ENCODE peak calls at places on chromosomes 7 and 10, in ten cellular contexts. One of them, this sample, is unnamed.

GRCh38 chr10:110495731-110496552 is 1.8 kb upstream of the DUSP5 start:
- DNase-seq in cerebellum: peak; percentile 71
- DNase-seq in iris pigment epithelial cell: peak; percentile 99
- DNase-seq in SHP77 treated with DMSO at 0.1 percent for 48 hours: no peak
- DNase-seq in stimulated activated CD4-positive, alpha-beta T cell treated with anti-CD3 and anti-CD28 coated beads, Interleukin-1b, Interleukin-23, amount 100 ng/mL, for 1 hour: no peak
- DNase-seq in Caki2: peak; percentile 95
- DNase-seq in activated effector memory CD4-positive, alpha-beta T cell treated with anti-CD3 and anti-CD28 coated beads, Interleukin-2, amount 50 U/mL, for 16 hours: peak; percentile 89
- DNase-seq in globus pallidus: no peak
- DNase-seq in EL: peak; percentile 97
- DNase-seq in stimulated activated naive CD8-positive, alpha-beta T cell treated with anti-CD3 and anti-CD28 coated beads, Interleukin-15, Interleukin-2, amounts not matched to agents 100 U/mL and 50 U/mL, for 24 hours: peak; percentile 68
- DNase-seq in this sample: no peak

GRCh38 chr7:71173955-71174354 is 42.0 kb downstream of the GALNT17 start:
- DNase-seq in cerebellum: peak; percentile 61
- DNase-seq in iris pigment epithelial cell: no peak
- DNase-seq in SHP77 treated with DMSO at 0.1 percent for 48 hours: no peak
- DNase-seq in stimulated activated CD4-positive, alpha-beta T cell treated with anti-CD3 and anti-CD28 coated beads, Interleukin-1b, Interleukin-23, amount 100 ng/mL, for 1 hour: no peak
- DNase-seq in Caki2: no peak
- DNase-seq in activated effector memory CD4-positive, alpha-beta T cell treated with anti-CD3 and anti-CD28 coated beads, Interleukin-2, amount 50 U/mL, for 16 hours: no peak
- DNase-seq in globus pallidus: no peak
- DNase-seq in EL: no peak
- DNase-seq in stimulated activated naive CD8-positive, alpha-beta T cell treated with anti-CD3 and anti-CD28 coated beads, Interleukin-15, Interleukin-2, amounts not matched to agents 100 U/mL and 50 U/mL, for 24 hours: no peak
- DNase-seq in this sample: no peak

GRCh38 chr7:55538538-55538937 is 33.8 kb downstream of the VOPP1 start:
- DNase-seq in cerebellum: no peak
- DNase-seq in iris pigment epithelial cell: peak; percentile 98
- DNase-seq in SHP77 treated with DMSO at 0.1 percent for 48 hours: no peak
- DNase-seq in stimulated activated CD4-positive, alpha-beta T cell treated with anti-CD3 and anti-CD28 coated beads, Interleukin-1b, Interleukin-23, amount 100 ng/mL, for 1 hour: no peak
- DNase-seq in Caki2: no peak
- DNase-seq in activated effector memory CD4-positive, alpha-beta T cell treated with anti-CD3 and anti-CD28 coated beads, Interleukin-2, amount 50 U/mL, for 16 hours: no peak
- DNase-seq in globus pallidus: no peak
- DNase-seq in EL: peak; percentile 92
- DNase-seq in stimulated activated naive CD8-positive, alpha-beta T cell treated with anti-CD3 and anti-CD28 coated beads, Interleukin-15, Interleukin-2, amounts not matched to agents 100 U/mL and 50 U/mL, for 24 hours: no peak
- DNase-seq in this sample: no peak

GRCh38 chr10:32077896-32078295 is 21.7 kb upstream of the KIF5B start:
- DNase-seq in cerebellum: no peak
- DNase-seq in iris pigment epithelial cell: peak; percentile 49
- DNase-seq in SHP77 treated with DMSO at 0.1 percent for 48 hours: no peak
- DNase-seq in stimulated activated CD4-positive, alpha-beta T cell treated with anti-CD3 and anti-CD28 coated beads, Interleukin-1b, Interleukin-23, amount 100 ng/mL, for 1 hour: no peak
- DNase-seq in Caki2: no peak
- DNase-seq in activated effector memory CD4-positive, alpha-beta T cell treated with anti-CD3 and anti-CD28 coated beads, Interleukin-2, amount 50 U/mL, for 16 hours: no peak
- DNase-seq in globus pallidus: no peak
- DNase-seq in EL: peak; percentile 89
- DNase-seq in stimulated activated naive CD8-positive, alpha-beta T cell treated with anti-CD3 and anti-CD28 coated beads, Interleukin-15, Interleukin-2, amounts not matched to agents 100 U/mL and 50 U/mL, for 24 hours: no peak
- DNase-seq in this sample: no peak

GRCh38 chr10:31123946-31124345 is 92.3 kb upstream of the ZNF438 start:
- DNase-seq in cerebellum: no peak
- DNase-seq in iris pigment epithelial cell: no peak
- DNase-seq in SHP77 treated with DMSO at 0.1 percent for 48 hours: no peak
- DNase-seq in stimulated activated CD4-positive, alpha-beta T cell treated with anti-CD3 and anti-CD28 coated beads, Interleukin-1b, Interleukin-23, amount 100 ng/mL, for 1 hour: no peak
- DNase-seq in Caki2: no peak
- DNase-seq in activated effector memory CD4-positive, alpha-beta T cell treated with anti-CD3 and anti-CD28 coated beads, Interleukin-2, amount 50 U/mL, for 16 hours: no peak
- DNase-seq in globus pallidus: no peak
- DNase-seq in EL: no peak
- DNase-seq in stimulated activated naive CD8-positive, alpha-beta T cell treated with anti-CD3 and anti-CD28 coated beads, Interleukin-15, Interleukin-2, amounts not matched to agents 100 U/mL and 50 U/mL, for 24 hours: no peak
- DNase-seq in this sample: no peak

GRCh38 chr7:129146237-129146979 is 1.9 kb downstream of the TSPAN33 start:
- DNase-seq in cerebellum: no peak
- DNase-seq in iris pigment epithelial cell: no peak
- DNase-seq in SHP77 treated with DMSO at 0.1 percent for 48 hours: no peak
- DNase-seq in stimulated activated CD4-positive, alpha-beta T cell treated with anti-CD3 and anti-CD28 coated beads, Interleukin-1b, Interleukin-23, amount 100 ng/mL, for 1 hour: no peak
- DNase-seq in Caki2: no peak
- DNase-seq in activated effector memory CD4-positive, alpha-beta T cell treated with anti-CD3 and anti-CD28 coated beads, Interleukin-2, amount 50 U/mL, for 16 hours: no peak
- DNase-seq in globus pallidus: no peak
- DNase-seq in EL: no peak
- DNase-seq in stimulated activated naive CD8-positive, alpha-beta T cell treated with anti-CD3 and anti-CD28 coated beads, Interleukin-15, Interleukin-2, amounts not matched to agents 100 U/mL and 50 U/mL, for 24 hours: no peak
- DNase-seq in this sample: no peak

GRCh38 chr10:110918633-110919348 is at the start of gene BBIP1:
- DNase-seq in cerebellum: peak; percentile 78
- DNase-seq in iris pigment epithelial cell: peak; percentile 100
- DNase-seq in SHP77 treated with DMSO at 0.1 percent for 48 hours: peak; percentile 98
- DNase-seq in stimulated activated CD4-positive, alpha-beta T cell treated with anti-CD3 and anti-CD28 coated beads, Interleukin-1b, Interleukin-23, amount 100 ng/mL, for 1 hour: no peak
- DNase-seq in Caki2: peak; percentile 100
- DNase-seq in activated effector memory CD4-positive, alpha-beta T cell treated with anti-CD3 and anti-CD28 coated beads, Interleukin-2, amount 50 U/mL, for 16 hours: no peak
- DNase-seq in globus pallidus: peak; percentile 100
- DNase-seq in EL: peak; percentile 100
- DNase-seq in stimulated activated naive CD8-positive, alpha-beta T cell treated with anti-CD3 and anti-CD28 coated beads, Interleukin-15, Interleukin-2, amounts not matched to agents 100 U/mL and 50 U/mL, for 24 hours: no peak
- DNase-seq in this sample: no peak

GRCh38 chr10:90985301-90985700 is 64.4 kb upstream of the ANKRD1 start:
- DNase-seq in cerebellum: no peak
- DNase-seq in iris pigment epithelial cell: no peak
- DNase-seq in SHP77 treated with DMSO at 0.1 percent for 48 hours: no peak
- DNase-seq in stimulated activated CD4-positive, alpha-beta T cell treated with anti-CD3 and anti-CD28 coated beads, Interleukin-1b, Interleukin-23, amount 100 ng/mL, for 1 hour: no peak
- DNase-seq in Caki2: no peak
- DNase-seq in activated effector memory CD4-positive, alpha-beta T cell treated with anti-CD3 and anti-CD28 coated beads, Interleukin-2, amount 50 U/mL, for 16 hours: no peak
- DNase-seq in globus pallidus: no peak
- DNase-seq in EL: no peak
- DNase-seq in stimulated activated naive CD8-positive, alpha-beta T cell treated with anti-CD3 and anti-CD28 coated beads, Interleukin-15, Interleukin-2, amounts not matched to agents 100 U/mL and 50 U/mL, for 24 hours: no peak
- DNase-seq in this sample: no peak

GRCh38 chr10:116683061-116683601 is 59.2 kb downstream of the HSPA12A start:
- DNase-seq in cerebellum: no peak
- DNase-seq in iris pigment epithelial cell: no peak
- DNase-seq in SHP77 treated with DMSO at 0.1 percent for 48 hours: no peak
- DNase-seq in stimulated activated CD4-positive, alpha-beta T cell treated with anti-CD3 and anti-CD28 coated beads, Interleukin-1b, Interleukin-23, amount 100 ng/mL, for 1 hour: no peak
- DNase-seq in Caki2: peak; percentile 93
- DNase-seq in activated effector memory CD4-positive, alpha-beta T cell treated with anti-CD3 and anti-CD28 coated beads, Interleukin-2, amount 50 U/mL, for 16 hours: no peak
- DNase-seq in globus pallidus: no peak
- DNase-seq in EL: no peak
- DNase-seq in stimulated activated naive CD8-positive, alpha-beta T cell treated with anti-CD3 and anti-CD28 coated beads, Interleukin-15, Interleukin-2, amounts not matched to agents 100 U/mL and 50 U/mL, for 24 hours: no peak
- DNase-seq in this sample: no peak

GRCh38 chr10:110461088-110461487 is 36.6 kb upstream of the DUSP5 start:
- DNase-seq in cerebellum: no peak
- DNase-seq in iris pigment epithelial cell: no peak
- DNase-seq in SHP77 treated with DMSO at 0.1 percent for 48 hours: no peak
- DNase-seq in stimulated activated CD4-positive, alpha-beta T cell treated with anti-CD3 and anti-CD28 coated beads, Interleukin-1b, Interleukin-23, amount 100 ng/mL, for 1 hour: no peak
- DNase-seq in Caki2: no peak
- DNase-seq in activated effector memory CD4-positive, alpha-beta T cell treated with anti-CD3 and anti-CD28 coated beads, Interleukin-2, amount 50 U/mL, for 16 hours: no peak
- DNase-seq in globus pallidus: no peak
- DNase-seq in EL: no peak
- DNase-seq in stimulated activated naive CD8-positive, alpha-beta T cell treated with anti-CD3 and anti-CD28 coated beads, Interleukin-15, Interleukin-2, amounts not matched to agents 100 U/mL and 50 U/mL, for 24 hours: no peak
- DNase-seq in this sample: no peak

GRCh38 chr10:62744136-62744535 is 60.4 kb upstream of the ADO start:
- DNase-seq in cerebellum: no peak
- DNase-seq in iris pigment epithelial cell: peak; percentile 13
- DNase-seq in SHP77 treated with DMSO at 0.1 percent for 48 hours: no peak
- DNase-seq in stimulated activated CD4-positive, alpha-beta T cell treated with anti-CD3 and anti-CD28 coated beads, Interleukin-1b, Interleukin-23, amount 100 ng/mL, for 1 hour: no peak
- DNase-seq in Caki2: peak; percentile 17
- DNase-seq in activated effector memory CD4-positive, alpha-beta T cell treated with anti-CD3 and anti-CD28 coated beads, Interleukin-2, amount 50 U/mL, for 16 hours: no peak
- DNase-seq in globus pallidus: no peak
- DNase-seq in EL: peak; percentile 61
- DNase-seq in stimulated activated naive CD8-positive, alpha-beta T cell treated with anti-CD3 and anti-CD28 coated beads, Interleukin-15, Interleukin-2, amounts not matched to agents 100 U/mL and 50 U/mL, for 24 hours: no peak
- DNase-seq in this sample: no peak

GRCh38 chr10:114613237-114613979 is 44.7 kb downstream of the ABLIM1 start:
- DNase-seq in cerebellum: no peak
- DNase-seq in iris pigment epithelial cell: no peak
- DNase-seq in SHP77 treated with DMSO at 0.1 percent for 48 hours: no peak
- DNase-seq in stimulated activated CD4-positive, alpha-beta T cell treated with anti-CD3 and anti-CD28 coated beads, Interleukin-1b, Interleukin-23, amount 100 ng/mL, for 1 hour: no peak
- DNase-seq in Caki2: peak; percentile 76
- DNase-seq in activated effector memory CD4-positive, alpha-beta T cell treated with anti-CD3 and anti-CD28 coated beads, Interleukin-2, amount 50 U/mL, for 16 hours: no peak
- DNase-seq in globus pallidus: no peak
- DNase-seq in EL: no peak
- DNase-seq in stimulated activated naive CD8-positive, alpha-beta T cell treated with anti-CD3 and anti-CD28 coated beads, Interleukin-15, Interleukin-2, amounts not matched to agents 100 U/mL and 50 U/mL, for 24 hours: no peak
- DNase-seq in this sample: peak; percentile 39

GRCh38 chr7:114255404-114255841 is 159.2 kb upstream of the FOXP2 start:
- DNase-seq in cerebellum: no peak
- DNase-seq in iris pigment epithelial cell: no peak
- DNase-seq in SHP77 treated with DMSO at 0.1 percent for 48 hours: no peak
- DNase-seq in stimulated activated CD4-positive, alpha-beta T cell treated with anti-CD3 and anti-CD28 coated beads, Interleukin-1b, Interleukin-23, amount 100 ng/mL, for 1 hour: no peak
- DNase-seq in Caki2: peak; percentile 83
- DNase-seq in activated effector memory CD4-positive, alpha-beta T cell treated with anti-CD3 and anti-CD28 coated beads, Interleukin-2, amount 50 U/mL, for 16 hours: no peak
- DNase-seq in globus pallidus: no peak
- DNase-seq in EL: no peak
- DNase-seq in stimulated activated naive CD8-positive, alpha-beta T cell treated with anti-CD3 and anti-CD28 coated beads, Interleukin-15, Interleukin-2, amounts not matched to agents 100 U/mL and 50 U/mL, for 24 hours: no peak
- DNase-seq in this sample: no peak

GRCh38 chr7:43787771-43788170 is 29.3 kb downstream of the BLVRA start:
- DNase-seq in cerebellum: no peak
- DNase-seq in iris pigment epithelial cell: no peak
- DNase-seq in SHP77 treated with DMSO at 0.1 percent for 48 hours: no peak
- DNase-seq in stimulated activated CD4-positive, alpha-beta T cell treated with anti-CD3 and anti-CD28 coated beads, Interleukin-1b, Interleukin-23, amount 100 ng/mL, for 1 hour: no peak
- DNase-seq in Caki2: no peak
- DNase-seq in activated effector memory CD4-positive, alpha-beta T cell treated with anti-CD3 and anti-CD28 coated beads, Interleukin-2, amount 50 U/mL, for 16 hours: no peak
- DNase-seq in globus pallidus: no peak
- DNase-seq in EL: no peak
- DNase-seq in stimulated activated naive CD8-positive, alpha-beta T cell treated with anti-CD3 and anti-CD28 coated beads, Interleukin-15, Interleukin-2, amounts not matched to agents 100 U/mL and 50 U/mL, for 24 hours: no peak
- DNase-seq in this sample: no peak

GRCh38 chr10:59387951-59388431 is 25.6 kb upstream of the FAM13C start:
- DNase-seq in cerebellum: no peak
- DNase-seq in iris pigment epithelial cell: peak; percentile 87
- DNase-seq in SHP77 treated with DMSO at 0.1 percent for 48 hours: no peak
- DNase-seq in stimulated activated CD4-positive, alpha-beta T cell treated with anti-CD3 and anti-CD28 coated beads, Interleukin-1b, Interleukin-23, amount 100 ng/mL, for 1 hour: no peak
- DNase-seq in Caki2: peak; percentile 71
- DNase-seq in activated effector memory CD4-positive, alpha-beta T cell treated with anti-CD3 and anti-CD28 coated beads, Interleukin-2, amount 50 U/mL, for 16 hours: no peak
- DNase-seq in globus pallidus: no peak
- DNase-seq in EL: peak; percentile 91
- DNase-seq in stimulated activated naive CD8-positive, alpha-beta T cell treated with anti-CD3 and anti-CD28 coated beads, Interleukin-15, Interleukin-2, amounts not matched to agents 100 U/mL and 50 U/mL, for 24 hours: no peak
- DNase-seq in this sample: no peak

GRCh38 chr7:122304604-122304975 is at the start of gene FEZF1:
- DNase-seq in cerebellum: no peak
- DNase-seq in iris pigment epithelial cell: no peak
- DNase-seq in SHP77 treated with DMSO at 0.1 percent for 48 hours: no peak
- DNase-seq in stimulated activated CD4-positive, alpha-beta T cell treated with anti-CD3 and anti-CD28 coated beads, Interleukin-1b, Interleukin-23, amount 100 ng/mL, for 1 hour: no peak
- DNase-seq in Caki2: peak; percentile 46
- DNase-seq in activated effector memory CD4-positive, alpha-beta T cell treated with anti-CD3 and anti-CD28 coated beads, Interleukin-2, amount 50 U/mL, for 16 hours: no peak
- DNase-seq in globus pallidus: peak; percentile 55
- DNase-seq in EL: no peak
- DNase-seq in stimulated activated naive CD8-positive, alpha-beta T cell treated with anti-CD3 and anti-CD28 coated beads, Interleukin-15, Interleukin-2, amounts not matched to agents 100 U/mL and 50 U/mL, for 24 hours: no peak
- DNase-seq in this sample: no peak

GRCh38 chr7:50783304-50783703 is 608 bp upstream of the GRB10 start:
- DNase-seq in cerebellum: no peak
- DNase-seq in iris pigment epithelial cell: no peak
- DNase-seq in SHP77 treated with DMSO at 0.1 percent for 48 hours: no peak
- DNase-seq in stimulated activated CD4-positive, alpha-beta T cell treated with anti-CD3 and anti-CD28 coated beads, Interleukin-1b, Interleukin-23, amount 100 ng/mL, for 1 hour: no peak
- DNase-seq in Caki2: no peak
- DNase-seq in activated effector memory CD4-positive, alpha-beta T cell treated with anti-CD3 and anti-CD28 coated beads, Interleukin-2, amount 50 U/mL, for 16 hours: no peak
- DNase-seq in globus pallidus: no peak
- DNase-seq in EL: no peak
- DNase-seq in stimulated activated naive CD8-positive, alpha-beta T cell treated with anti-CD3 and anti-CD28 coated beads, Interleukin-15, Interleukin-2, amounts not matched to agents 100 U/mL and 50 U/mL, for 24 hours: no peak
- DNase-seq in this sample: no peak

GRCh38 chr10:132439424-132440163 is 42.6 kb downstream of the PWWP2B start:
- DNase-seq in cerebellum: no peak
- DNase-seq in iris pigment epithelial cell: no peak
- DNase-seq in SHP77 treated with DMSO at 0.1 percent for 48 hours: no peak
- DNase-seq in stimulated activated CD4-positive, alpha-beta T cell treated with anti-CD3 and anti-CD28 coated beads, Interleukin-1b, Interleukin-23, amount 100 ng/mL, for 1 hour: no peak
- DNase-seq in Caki2: no peak
- DNase-seq in activated effector memory CD4-positive, alpha-beta T cell treated with anti-CD3 and anti-CD28 coated beads, Interleukin-2, amount 50 U/mL, for 16 hours: no peak
- DNase-seq in globus pallidus: no peak
- DNase-seq in EL: no peak
- DNase-seq in stimulated activated naive CD8-positive, alpha-beta T cell treated with anti-CD3 and anti-CD28 coated beads, Interleukin-15, Interleukin-2, amounts not matched to agents 100 U/mL and 50 U/mL, for 24 hours: no peak
- DNase-seq in this sample: no peak

GRCh38 chr7:94344826-94345225 is 49.9 kb upstream of the COL1A2 start:
- DNase-seq in cerebellum: no peak
- DNase-seq in iris pigment epithelial cell: peak; percentile 79
- DNase-seq in SHP77 treated with DMSO at 0.1 percent for 48 hours: no peak
- DNase-seq in stimulated activated CD4-positive, alpha-beta T cell treated with anti-CD3 and anti-CD28 coated beads, Interleukin-1b, Interleukin-23, amount 100 ng/mL, for 1 hour: no peak
- DNase-seq in Caki2: no peak
- DNase-seq in activated effector memory CD4-positive, alpha-beta T cell treated with anti-CD3 and anti-CD28 coated beads, Interleukin-2, amount 50 U/mL, for 16 hours: no peak
- DNase-seq in globus pallidus: no peak
- DNase-seq in EL: peak; percentile 84
- DNase-seq in stimulated activated naive CD8-positive, alpha-beta T cell treated with anti-CD3 and anti-CD28 coated beads, Interleukin-15, Interleukin-2, amounts not matched to agents 100 U/mL and 50 U/mL, for 24 hours: no peak
- DNase-seq in this sample: no peak

GRCh38 chr7:38671901-38672559 is 40.9 kb upstream of the AMPH start:
- DNase-seq in cerebellum: no peak
- DNase-seq in iris pigment epithelial cell: no peak
- DNase-seq in SHP77 treated with DMSO at 0.1 percent for 48 hours: no peak
- DNase-seq in stimulated activated CD4-positive, alpha-beta T cell treated with anti-CD3 and anti-CD28 coated beads, Interleukin-1b, Interleukin-23, amount 100 ng/mL, for 1 hour: no peak
- DNase-seq in Caki2: no peak
- DNase-seq in activated effector memory CD4-positive, alpha-beta T cell treated with anti-CD3 and anti-CD28 coated beads, Interleukin-2, amount 50 U/mL, for 16 hours: no peak
- DNase-seq in globus pallidus: no peak
- DNase-seq in EL: no peak
- DNase-seq in stimulated activated naive CD8-positive, alpha-beta T cell treated with anti-CD3 and anti-CD28 coated beads, Interleukin-15, Interleukin-2, amounts not matched to agents 100 U/mL and 50 U/mL, for 24 hours: no peak
- DNase-seq in this sample: no peak

GRCh38 chr7:103093429-103093828 is 18.5 kb downstream of the ARMC10 start:
- DNase-seq in cerebellum: no peak
- DNase-seq in iris pigment epithelial cell: no peak
- DNase-seq in SHP77 treated with DMSO at 0.1 percent for 48 hours: no peak
- DNase-seq in stimulated activated CD4-positive, alpha-beta T cell treated with anti-CD3 and anti-CD28 coated beads, Interleukin-1b, Interleukin-23, amount 100 ng/mL, for 1 hour: no peak
- DNase-seq in Caki2: no peak
- DNase-seq in activated effector memory CD4-positive, alpha-beta T cell treated with anti-CD3 and anti-CD28 coated beads, Interleukin-2, amount 50 U/mL, for 16 hours: no peak
- DNase-seq in globus pallidus: no peak
- DNase-seq in EL: no peak
- DNase-seq in stimulated activated naive CD8-positive, alpha-beta T cell treated with anti-CD3 and anti-CD28 coated beads, Interleukin-15, Interleukin-2, amounts not matched to agents 100 U/mL and 50 U/mL, for 24 hours: no peak
- DNase-seq in this sample: no peak

GRCh38 chr7:32316831-32317230 is 173.3 kb downstream of the LSM5 start:
- DNase-seq in cerebellum: no peak
- DNase-seq in iris pigment epithelial cell: no peak
- DNase-seq in SHP77 treated with DMSO at 0.1 percent for 48 hours: no peak
- DNase-seq in stimulated activated CD4-positive, alpha-beta T cell treated with anti-CD3 and anti-CD28 coated beads, Interleukin-1b, Interleukin-23, amount 100 ng/mL, for 1 hour: no peak
- DNase-seq in Caki2: no peak
- DNase-seq in activated effector memory CD4-positive, alpha-beta T cell treated with anti-CD3 and anti-CD28 coated beads, Interleukin-2, amount 50 U/mL, for 16 hours: no peak
- DNase-seq in globus pallidus: no peak
- DNase-seq in EL: peak; percentile 21
- DNase-seq in stimulated activated naive CD8-positive, alpha-beta T cell treated with anti-CD3 and anti-CD28 coated beads, Interleukin-15, Interleukin-2, amounts not matched to agents 100 U/mL and 50 U/mL, for 24 hours: no peak
- DNase-seq in this sample: no peak

GRCh38 chr7:108239501-108240225 is 109.5 kb upstream of the LAMB4 start:
- DNase-seq in cerebellum: no peak
- DNase-seq in iris pigment epithelial cell: no peak
- DNase-seq in SHP77 treated with DMSO at 0.1 percent for 48 hours: no peak
- DNase-seq in stimulated activated CD4-positive, alpha-beta T cell treated with anti-CD3 and anti-CD28 coated beads, Interleukin-1b, Interleukin-23, amount 100 ng/mL, for 1 hour: no peak
- DNase-seq in Caki2: no peak
- DNase-seq in activated effector memory CD4-positive, alpha-beta T cell treated with anti-CD3 and anti-CD28 coated beads, Interleukin-2, amount 50 U/mL, for 16 hours: no peak
- DNase-seq in globus pallidus: no peak
- DNase-seq in EL: no peak
- DNase-seq in stimulated activated naive CD8-positive, alpha-beta T cell treated with anti-CD3 and anti-CD28 coated beads, Interleukin-15, Interleukin-2, amounts not matched to agents 100 U/mL and 50 U/mL, for 24 hours: no peak
- DNase-seq in this sample: no peak

GRCh38 chr7:126606331-126606730 is 646.4 kb downstream of the GRM8 start:
- DNase-seq in cerebellum: no peak
- DNase-seq in iris pigment epithelial cell: no peak
- DNase-seq in SHP77 treated with DMSO at 0.1 percent for 48 hours: no peak
- DNase-seq in stimulated activated CD4-positive, alpha-beta T cell treated with anti-CD3 and anti-CD28 coated beads, Interleukin-1b, Interleukin-23, amount 100 ng/mL, for 1 hour: no peak
- DNase-seq in Caki2: no peak
- DNase-seq in activated effector memory CD4-positive, alpha-beta T cell treated with anti-CD3 and anti-CD28 coated beads, Interleukin-2, amount 50 U/mL, for 16 hours: no peak
- DNase-seq in globus pallidus: no peak
- DNase-seq in EL: no peak
- DNase-seq in stimulated activated naive CD8-positive, alpha-beta T cell treated with anti-CD3 and anti-CD28 coated beads, Interleukin-15, Interleukin-2, amounts not matched to agents 100 U/mL and 50 U/mL, for 24 hours: no peak
- DNase-seq in this sample: no peak